ENCODE peak calls at places on chromosomes 6 and 20, in six cellular contexts. O is NCI-H1930; V is EL; G is H54; K is Calu3; U is activated naive CD8-positive, alpha-beta T cell treated with anti-CD3 and anti-CD28 coated beads, Interleukin-2, amount 50 U/mL, for 24 hours. P is an unnamed sample.

GRCh38 chr20:11980263-11980662 is 62.6 kb downstream of the BTBD3 start:
- DNase-seq in V (no peak), K (no peak), U (no peak), G (no peak), O (no peak), P (no peak)

GRCh38 chr6:7136859-7137334 is 29.1 kb downstream of the RREB1 start:
- DNase-seq in O (no peak), U (no peak), K (no peak), V (no peak), G (no peak), P (no peak)

GRCh38 chr20:12984863-12985262 is 23.9 kb upstream of the SPTLC3 start:
- DNase-seq in U (no peak), V (no peak), G (no peak), O (no peak), K (peak), P (peak)

GRCh38 chr6:52483671-52484003 is 63.5 kb downstream of the EFHC1 start:
- DNase-seq in V (no peak), O (no peak), K (no peak), U (no peak), G (no peak), P (no peak)

GRCh38 chr6:157304840-157305675 is 18.3 kb downstream of the TMEM242 start:
- DNase-seq in V (peak), K (no peak), G (no peak), U (no peak), O (no peak), P (peak)

GRCh38 chr6:84013931-84014330 is 19.6 kb upstream of the MRAP2 start:
- DNase-seq in U (no peak), G (no peak), K (no peak), O (no peak), V (no peak), P (no peak)

GRCh38 chr6:7338031-7338430 is 25.0 kb upstream of the SSR1 start:
- DNase-seq in V (no peak), O (no peak), G (no peak), K (no peak), U (no peak), P (no peak)

GRCh38 chr20:9794831-9795230 is 44.0 kb downstream of the PAK5 start:
- DNase-seq in O (no peak), K (no peak), U (no peak), V (no peak), G (no peak), P (no peak)

GRCh38 chr20:14951105-14951504 is 613.7 kb upstream of the FLRT3 start:
- DNase-seq in U (no peak), K (no peak), G (no peak), V (no peak), O (no peak), P (no peak)

GRCh38 chr20:61521680-61522420 is 269.8 kb downstream of the CDH4 start:
- DNase-seq in O (no peak), V (no peak), K (no peak), U (no peak), G (peak), P (no peak)

GRCh38 chr6:125913864-125914351 is 42.7 kb upstream of the HINT3 start:
- DNase-seq in G (peak), V (peak), O (no peak), K (peak), U (no peak), P (peak)

GRCh38 chr20:24735263-24735662 is 213.8 kb upstream of the CST7 start:
- DNase-seq in U (no peak), O (no peak), G (no peak), K (no peak), V (no peak), P (peak)

GRCh38 chr6:49606696-49607390 is 29.8 kb downstream of the RHAG start:
- DNase-seq in G (peak), K (peak), O (peak), V (peak), U (peak), P (peak)

GRCh38 chr6:41373367-41373918 is 38.0 kb downstream of the NCR2 start:
- DNase-seq in V (no peak), O (no peak), U (no peak), K (no peak), G (no peak), P (no peak)

GRCh38 chr6:117956386-117956785 is 49.3 kb downstream of the SLC35F1 start:
- DNase-seq in K (no peak), O (no peak), G (no peak), V (no peak), U (no peak), P (no peak)

GRCh38 chr6:71107935-71108420 is 151.1 kb upstream of the B3GAT2 start:
- DNase-seq in V (peak), O (no peak), G (peak), U (no peak), K (no peak), P (peak)

P was measured in NCI-H226.